ENCODE peak calls at places on chromosomes 7 and 10, in eight cellular contexts. J is trophoblast cell; V is mammary epithelial cell; G is sigmoid colon; Q is colonic mucosa; Z is K562; Y is CD8-positive, alpha-beta memory T cell; M is AG10803. C is an unnamed sample.

GRCh38 chr7:33054261-33054964 is 8.2 kb downstream of the NT5C3A start:
- DNase-seq in J (no peak), V (peak; percentile 37), G (no peak), Q (no peak), Z (no peak), Y (no peak), M (no peak), C (no peak)

GRCh38 chr7:15554081-15554480 is 7.7 kb downstream of the AGMO start:
- DNase-seq in J (no peak), V (no peak), G (no peak), Q (no peak), Z (no peak), Y (no peak), M (peak; percentile 57), C (no peak)

GRCh38 chr7:45595809-45596664 is 21.9 kb downstream of the ADCY1 start:
- DNase-seq in J (no peak), V (no peak), G (no peak), Q (no peak), Z (no peak), Y (no peak), M (no peak), C (no peak)

GRCh38 chr7:126838194-126838593 is 414.5 kb downstream of the GRM8 start:
- DNase-seq in J (no peak), V (no peak), G (no peak), Q (no peak), Z (no peak), Y (no peak), M (no peak), C (no peak)

GRCh38 chr10:53209941-53210611 is 437.5 kb upstream of the MBL2 start:
- DNase-seq in J (no peak), V (peak; percentile 39), G (no peak), Q (no peak), Z (no peak), Y (no peak), M (no peak), C (no peak)

GRCh38 chr7:129561677-129562424 is 49.7 kb upstream of the NRF1 start:
- DNase-seq in J (no peak), V (no peak), G (no peak), Q (no peak), Z (no peak), Y (no peak), M (no peak), C (no peak)

GRCh38 chr10:28137907-28138880 is 139.3 kb upstream of the ODAD2 start:
- DNase-seq in J (no peak), V (peak; percentile 1), G (no peak), Q (no peak), Z (no peak), Y (no peak), M (peak; percentile 82), C (no peak)

GRCh38 chr7:232571-233455 is 40.4 kb downstream of the FAM20C start:
- DNase-seq in J (no peak), V (no peak), G (peak; percentile 85), Q (no peak), Z (no peak), Y (no peak), M (peak; percentile 84), C (no peak)

GRCh38 chr7:130899638-130900401 is 165.8 kb upstream of the KLF14 start:
- DNase-seq in J (no peak), V (no peak), G (no peak), Q (peak; percentile 91), Z (no peak), Y (no peak), M (no peak), C (no peak)

GRCh38 chr7:130903358-130903974 is 169.5 kb upstream of the KLF14 start:
- DNase-seq in J (peak; percentile 71), V (peak; percentile 90), G (no peak), Q (no peak), Z (peak; percentile 42), Y (no peak), M (peak; percentile 96), C (no peak)

GRCh38 chr7:130900471-130901076 is 166.6 kb upstream of the KLF14 start:
- DNase-seq in J (no peak), V (no peak), G (no peak), Q (no peak), Z (no peak), Y (no peak), M (no peak), C (no peak)

GRCh38 chr7:130902755-130903357 is 168.8 kb upstream of the KLF14 start:
- DNase-seq in J (no peak), V (no peak), G (no peak), Q (no peak), Z (no peak), Y (no peak), M (no peak), C (no peak)

DNA sequence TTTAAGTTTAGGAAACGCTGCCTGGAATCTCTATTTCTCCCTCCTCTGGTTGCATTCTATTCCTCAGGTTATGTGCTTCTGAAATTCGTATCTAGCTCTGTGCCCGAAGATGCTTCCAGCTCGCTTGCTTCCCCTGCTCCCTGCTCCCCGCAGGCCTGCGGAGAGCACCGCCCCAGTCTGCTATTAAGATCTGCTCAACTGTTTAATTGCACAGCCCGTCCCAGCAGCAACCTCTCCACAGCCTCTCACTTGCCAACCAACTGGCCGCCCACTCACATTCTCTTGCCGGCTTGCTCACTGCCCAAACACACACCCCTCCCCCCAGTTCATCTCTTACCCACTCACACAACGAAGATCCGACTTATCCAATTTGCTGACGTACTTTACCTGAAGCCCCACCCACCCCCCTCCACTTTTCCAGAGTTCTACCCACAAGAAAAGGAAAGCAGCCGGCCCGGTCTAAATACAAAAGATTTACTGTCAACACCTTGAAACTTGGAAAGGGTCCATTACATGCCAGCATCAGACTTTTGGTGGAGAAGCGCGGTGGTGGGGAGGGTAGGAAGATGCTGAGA is 167.3 kb upstream of the KLF14 start:
- DNase-seq in J (no peak), V (peak; percentile 96), G (peak; percentile 84), Q (peak; percentile 80), Z (no peak), Y (no peak), M (peak; percentile 94), C (no peak)
- H3K4me3 ChIP-seq in J (no peak overlapping the region), V (no peak overlapping the region), G (peak overlapping the region; percentile 0), Q (no peak overlapping the region), Z (no peak overlapping the region), Y (no peak overlapping the region), M (peak overlapping the region; percentile 25), C (no peak overlapping the region)

GRCh38 chr7:16810112-16810511 is 5.3 kb upstream of the AGR2 start:
- DNase-seq in J (no peak), V (no peak), G (no peak), Q (no peak), Z (no peak), Y (no peak), M (no peak), C (no peak)

GRCh38 chr7:16801579-16801978 is 3.2 kb downstream of the AGR2 start:
- DNase-seq in J (no peak), V (no peak), G (no peak), Q (no peak), Z (no peak), Y (no peak), M (no peak), C (no peak)

GRCh38 chr7:16803881-16804673 is 722 bp downstream of the AGR2 start:
- DNase-seq in J (no peak), V (no peak), G (no peak), Q (no peak), Z (no peak), Y (no peak), M (no peak), C (no peak)

GRCh38 chr7:16801111-16801542 is 3.7 kb downstream of the AGR2 start:
- DNase-seq in J (peak; percentile 8), V (peak; percentile 90), G (no peak), Q (no peak), Z (peak; percentile 17), Y (no peak), M (peak; percentile 60), C (peak; percentile 22)

GRCh38 chr7:16804674-16805439 is at the start of gene AGR2:
- DNase-seq in J (no peak), V (peak; percentile 90), G (no peak), Q (peak; percentile 95), Z (no peak), Y (no peak), M (no peak), C (no peak)
- H3K4me3 ChIP-seq in J (no peak within 1 kb of the TSS), V (no peak within 1 kb of the TSS), G (no peak within 1 kb of the TSS), Q (peak within 1 kb of the TSS; percentile 43), Z (no peak within 1 kb of the TSS), Y (no peak within 1 kb of the TSS), M (no peak within 1 kb of the TSS), C (no peak within 1 kb of the TSS)

GRCh38 chr10:116849271-116850057 is at the start of gene ENO4:
- DNase-seq in J (peak; percentile 56), V (peak; percentile 80), G (peak; percentile 81), Q (peak; percentile 80), Z (no peak), Y (no peak), M (peak; percentile 75), C (peak; percentile 11)

GRCh38 chr10:116850058-116850611 is 836 bp downstream of the ENO4 start:
- DNase-seq in J (no peak), V (no peak), G (no peak), Q (no peak), Z (no peak), Y (no peak), M (no peak), C (no peak)

GRCh38 chr10:116848912-116849270 is 408 bp upstream of the ENO4 start:
- DNase-seq in J (no peak), V (no peak), G (no peak), Q (no peak), Z (no peak), Y (no peak), M (no peak), C (no peak)

GRCh38 chr10:116845823-116846222 is 3.5 kb upstream of the ENO4 start:
- DNase-seq in J (no peak), V (no peak), G (no peak), Q (no peak), Z (no peak), Y (no peak), M (no peak), C (no peak)

GRCh38 chr10:116848032-116848911 is 1.0 kb upstream of the ENO4 start:
- DNase-seq in J (no peak), V (peak; percentile 61), G (no peak), Q (no peak), Z (no peak), Y (no peak), M (peak; percentile 45), C (no peak)
- H3K4me3 ChIP-seq in J (peak overlapping the region; percentile 79), V (peak overlapping the region; percentile 72), G (peak overlapping the region; percentile 72), Q (peak overlapping the region; percentile 66), Z (no peak overlapping the region), Y (no peak overlapping the region), M (peak overlapping the region; percentile 92), C (no peak overlapping the region)

GRCh38 chr10:102674566-102674965 is 30.3 kb downstream of the TRIM8 start:
- DNase-seq in J (no peak), V (no peak), G (no peak), Q (no peak), Z (no peak), Y (no peak), M (no peak), C (no peak)

GRCh38 chr10:102673235-102673634 is 29.0 kb downstream of the TRIM8 start:
- DNase-seq in J (no peak), V (no peak), G (peak; percentile 40), Q (no peak), Z (no peak), Y (no peak), M (no peak), C (no peak)

GRCh38 chr10:102672822-102673200 is 28.5 kb downstream of the TRIM8 start:
- DNase-seq in J (no peak), V (no peak), G (no peak), Q (no peak), Z (no peak), Y (no peak), M (no peak), C (no peak)

GRCh38 chr10:102675151-102675886 is 31.0 kb downstream of the TRIM8 start:
- DNase-seq in J (no peak), V (peak; percentile 49), G (peak; percentile 54), Q (no peak), Z (no peak), Y (no peak), M (no peak), C (peak; percentile 42)

DNA sequence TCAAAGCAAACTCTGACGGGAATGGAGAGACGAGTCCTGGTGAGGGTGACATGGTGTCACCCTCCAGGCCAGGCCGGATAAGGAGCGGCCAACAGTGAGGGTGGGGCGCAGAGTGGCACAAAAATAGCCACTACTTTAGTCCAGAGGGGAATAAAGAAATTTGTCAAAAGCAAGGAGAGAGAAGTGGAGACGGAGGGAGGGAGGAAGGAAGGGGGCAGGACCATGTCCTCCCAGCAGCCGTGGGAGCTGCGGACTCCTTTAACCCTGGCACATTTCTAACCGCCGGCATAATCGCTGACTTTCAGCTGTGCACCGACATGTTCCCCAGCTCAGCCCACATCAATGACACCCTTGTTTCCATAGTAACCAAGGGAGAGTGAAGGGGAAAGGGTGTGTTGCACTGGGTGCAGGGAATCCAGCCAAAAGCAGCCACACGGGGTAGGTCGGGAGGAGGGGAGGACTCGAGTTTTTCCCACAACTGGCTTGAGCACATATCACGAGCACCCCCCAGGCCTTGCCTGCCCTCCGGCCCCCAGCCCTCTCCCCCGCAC is 29.8 kb downstream of the TRIM8 start:
- DNase-seq in J (no peak), V (peak; percentile 86), G (peak; percentile 82), Q (no peak), Z (peak; percentile 78), Y (peak; percentile 54), M (peak; percentile 68), C (peak; percentile 46)
- H3K4me3 ChIP-seq in J (no peak overlapping the region), V (peak overlapping the region; percentile 23), G (peak overlapping the region; percentile 12), Q (no peak overlapping the region), Z (peak overlapping the region; percentile 2), Y (peak overlapping the region; percentile 46), M (peak overlapping the region; percentile 41), C (no peak overlapping the region)